ENCODE peak calls at places on chromosomes 7 and 10, in eight cellular contexts. One of them, this sample, is unnamed.

GRCh38 chr10:71232089-71232998 is 20.0 kb downstream of the UNC5B start:
- DNase-seq in esophagus squamous epithelium: no peak
- DNase-seq in lower lobe of right lung: peak; percentile 78
- DNase-seq in fibroblast of the aortic adventitia: peak; percentile 63
- DNase-seq in adrenal gland: peak; percentile 84
- DNase-seq in cardiac muscle cell: peak; percentile 61
- DNase-seq in heart right ventricle: peak; percentile 83
- DNase-seq in heart left ventricle: peak; percentile 86
- DNase-seq in this sample: peak; percentile 67

GRCh38 chr7:123747089-123747488 is 1.7 kb downstream of the WASL start:
- DNase-seq in lower lobe of right lung: no peak
- DNase-seq in heart left ventricle: no peak
- DNase-seq in heart right ventricle: no peak
- DNase-seq in cardiac muscle cell: no peak
- DNase-seq in esophagus squamous epithelium: no peak
- DNase-seq in fibroblast of the aortic adventitia: peak; percentile 8
- DNase-seq in adrenal gland: no peak
- DNase-seq in this sample: no peak

GRCh38 chr10:97914837-97915211 is 65.2 kb downstream of the GOLGA7B start:
- DNase-seq in heart right ventricle: peak; percentile 69
- DNase-seq in cardiac muscle cell: peak; percentile 66
- DNase-seq in heart left ventricle: peak; percentile 74
- DNase-seq in fibroblast of the aortic adventitia: peak; percentile 53
- DNase-seq in adrenal gland: peak; percentile 72
- DNase-seq in esophagus squamous epithelium: no peak
- DNase-seq in lower lobe of right lung: peak; percentile 89
- DNase-seq in this sample: peak; percentile 41

GRCh38 chr7:137670521-137671064 is 176.2 kb downstream of the DGKI start:
- DNase-seq in cardiac muscle cell: no peak
- DNase-seq in fibroblast of the aortic adventitia: peak; percentile 46
- DNase-seq in adrenal gland: no peak
- DNase-seq in heart left ventricle: peak; percentile 25
- DNase-seq in esophagus squamous epithelium: no peak
- DNase-seq in heart right ventricle: no peak
- DNase-seq in lower lobe of right lung: no peak
- DNase-seq in this sample: peak; percentile 80

GRCh38 chr7:3404490-3404889 is 103.4 kb downstream of the SDK1 start:
- DNase-seq in lower lobe of right lung: no peak
- DNase-seq in heart left ventricle: no peak
- DNase-seq in esophagus squamous epithelium: no peak
- DNase-seq in heart right ventricle: no peak
- DNase-seq in fibroblast of the aortic adventitia: peak; percentile 2
- DNase-seq in cardiac muscle cell: no peak
- DNase-seq in adrenal gland: no peak
- DNase-seq in this sample: peak; percentile 0

GRCh38 chr7:105367458-105367857 is 21.3 kb downstream of the SRPK2 start:
- DNase-seq in cardiac muscle cell: no peak
- DNase-seq in adrenal gland: no peak
- DNase-seq in heart left ventricle: no peak
- DNase-seq in fibroblast of the aortic adventitia: no peak
- DNase-seq in heart right ventricle: no peak
- DNase-seq in lower lobe of right lung: no peak
- DNase-seq in esophagus squamous epithelium: no peak
- DNase-seq in this sample: no peak

GRCh38 chr10:63208981-63209380 is 75.9 kb downstream of the NRBF2 start:
- DNase-seq in heart left ventricle: no peak
- DNase-seq in fibroblast of the aortic adventitia: peak; percentile 30
- DNase-seq in lower lobe of right lung: no peak
- DNase-seq in adrenal gland: no peak
- DNase-seq in esophagus squamous epithelium: no peak
- DNase-seq in cardiac muscle cell: no peak
- DNase-seq in heart right ventricle: no peak
- DNase-seq in this sample: peak; percentile 48

GRCh38 chr7:112252141-112252540 is 45.6 kb downstream of the ZNF277 start:
- DNase-seq in fibroblast of the aortic adventitia: no peak
- DNase-seq in adrenal gland: no peak
- DNase-seq in heart left ventricle: no peak
- DNase-seq in cardiac muscle cell: no peak
- DNase-seq in heart right ventricle: no peak
- DNase-seq in lower lobe of right lung: no peak
- DNase-seq in esophagus squamous epithelium: no peak
- DNase-seq in this sample: no peak

GRCh38 chr7:115910541-115911164 is 119.9 kb downstream of the TFEC start:
- DNase-seq in lower lobe of right lung: no peak
- DNase-seq in adrenal gland: no peak
- DNase-seq in fibroblast of the aortic adventitia: peak; percentile 69
- DNase-seq in cardiac muscle cell: peak; percentile 53
- DNase-seq in heart right ventricle: no peak
- DNase-seq in esophagus squamous epithelium: no peak
- DNase-seq in heart left ventricle: no peak
- DNase-seq in this sample: peak; percentile 23

GRCh38 chr7:142311876-142312275 is 54.0 kb upstream of the PRSS58 start:
- DNase-seq in esophagus squamous epithelium: no peak
- DNase-seq in heart left ventricle: no peak
- DNase-seq in cardiac muscle cell: no peak
- DNase-seq in heart right ventricle: no peak
- DNase-seq in adrenal gland: no peak
- DNase-seq in lower lobe of right lung: no peak
- DNase-seq in fibroblast of the aortic adventitia: no peak
- DNase-seq in this sample: no peak

GRCh38 chr7:137994091-137994688 is 7.7 kb downstream of the CREB3L2 start:
- DNase-seq in adrenal gland: no peak
- DNase-seq in heart right ventricle: no peak
- DNase-seq in heart left ventricle: no peak
- DNase-seq in fibroblast of the aortic adventitia: peak; percentile 62
- DNase-seq in cardiac muscle cell: peak; percentile 50
- DNase-seq in esophagus squamous epithelium: no peak
- DNase-seq in lower lobe of right lung: no peak
- DNase-seq in this sample: no peak

GRCh38 chr10:3978174-3978573 is 193.2 kb upstream of the KLF6 start:
- DNase-seq in fibroblast of the aortic adventitia: peak; percentile 29
- DNase-seq in adrenal gland: no peak
- DNase-seq in esophagus squamous epithelium: no peak
- DNase-seq in cardiac muscle cell: no peak
- DNase-seq in heart left ventricle: no peak
- DNase-seq in lower lobe of right lung: no peak
- DNase-seq in heart right ventricle: no peak
- DNase-seq in this sample: peak; percentile 52

GRCh38 chr7:117674617-117675016 is 194.8 kb downstream of the CFTR start:
- DNase-seq in adrenal gland: no peak
- DNase-seq in esophagus squamous epithelium: no peak
- DNase-seq in heart right ventricle: no peak
- DNase-seq in fibroblast of the aortic adventitia: no peak
- DNase-seq in cardiac muscle cell: no peak
- DNase-seq in heart left ventricle: no peak
- DNase-seq in lower lobe of right lung: no peak
- DNase-seq in this sample: no peak

GRCh38 chr7:93719546-93719945 is 145.0 kb upstream of the CALCR start:
- DNase-seq in heart right ventricle: no peak
- DNase-seq in cardiac muscle cell: peak; percentile 82
- DNase-seq in lower lobe of right lung: no peak
- DNase-seq in adrenal gland: no peak
- DNase-seq in esophagus squamous epithelium: no peak
- DNase-seq in fibroblast of the aortic adventitia: peak; percentile 49
- DNase-seq in heart left ventricle: no peak
- DNase-seq in this sample: peak; percentile 25

GRCh38 chr10:69795242-69795934 is 6.3 kb upstream of the COL13A1 start:
- DNase-seq in lower lobe of right lung: no peak
- DNase-seq in heart left ventricle: no peak
- DNase-seq in adrenal gland: no peak
- DNase-seq in heart right ventricle: no peak
- DNase-seq in fibroblast of the aortic adventitia: no peak
- DNase-seq in esophagus squamous epithelium: no peak
- DNase-seq in cardiac muscle cell: no peak
- DNase-seq in this sample: no peak

GRCh38 chr10:11870461-11870780 is 47.3 kb downstream of the PROSER2 start:
- DNase-seq in esophagus squamous epithelium: no peak
- DNase-seq in fibroblast of the aortic adventitia: no peak
- DNase-seq in heart left ventricle: no peak
- DNase-seq in cardiac muscle cell: no peak
- DNase-seq in lower lobe of right lung: no peak
- DNase-seq in heart right ventricle: no peak
- DNase-seq in adrenal gland: no peak
- DNase-seq in this sample: no peak

GRCh38 chr10:116159197-116159596 is 113.8 kb downstream of the GFRA1 start:
- DNase-seq in lower lobe of right lung: no peak
- DNase-seq in adrenal gland: no peak
- DNase-seq in heart left ventricle: no peak
- DNase-seq in fibroblast of the aortic adventitia: no peak
- DNase-seq in esophagus squamous epithelium: no peak
- DNase-seq in heart right ventricle: no peak
- DNase-seq in cardiac muscle cell: no peak
- DNase-seq in this sample: no peak

GRCh38 chr7:65371468-65371867 is 2.2 kb upstream of the ZNF92 start:
- DNase-seq in heart left ventricle: no peak
- DNase-seq in heart right ventricle: no peak
- DNase-seq in fibroblast of the aortic adventitia: peak; percentile 22
- DNase-seq in adrenal gland: peak; percentile 41
- DNase-seq in lower lobe of right lung: no peak
- DNase-seq in esophagus squamous epithelium: no peak
- DNase-seq in cardiac muscle cell: peak; percentile 11
- DNase-seq in this sample: peak; percentile 24

GRCh38 chr7:143052041-143052440 is at the start of gene OR6V1:
- DNase-seq in heart right ventricle: no peak
- DNase-seq in fibroblast of the aortic adventitia: no peak
- DNase-seq in adrenal gland: no peak
- DNase-seq in cardiac muscle cell: no peak
- DNase-seq in lower lobe of right lung: no peak
- DNase-seq in heart left ventricle: no peak
- DNase-seq in esophagus squamous epithelium: no peak
- DNase-seq in this sample: no peak

GRCh38 chr7:107234436-107234835 is 65.6 kb downstream of the HBP1 start:
- DNase-seq in esophagus squamous epithelium: no peak
- DNase-seq in fibroblast of the aortic adventitia: no peak
- DNase-seq in lower lobe of right lung: no peak
- DNase-seq in heart right ventricle: no peak
- DNase-seq in cardiac muscle cell: no peak
- DNase-seq in heart left ventricle: no peak
- DNase-seq in adrenal gland: no peak
- DNase-seq in this sample: no peak

GRCh38 chr10:89684604-89685003 is 16.8 kb upstream of the KIF20B start:
- DNase-seq in lower lobe of right lung: no peak
- DNase-seq in fibroblast of the aortic adventitia: no peak
- DNase-seq in cardiac muscle cell: peak; percentile 60
- DNase-seq in heart right ventricle: no peak
- DNase-seq in adrenal gland: no peak
- DNase-seq in heart left ventricle: no peak
- DNase-seq in esophagus squamous epithelium: no peak
- DNase-seq in this sample: peak; percentile 49

DNA sequence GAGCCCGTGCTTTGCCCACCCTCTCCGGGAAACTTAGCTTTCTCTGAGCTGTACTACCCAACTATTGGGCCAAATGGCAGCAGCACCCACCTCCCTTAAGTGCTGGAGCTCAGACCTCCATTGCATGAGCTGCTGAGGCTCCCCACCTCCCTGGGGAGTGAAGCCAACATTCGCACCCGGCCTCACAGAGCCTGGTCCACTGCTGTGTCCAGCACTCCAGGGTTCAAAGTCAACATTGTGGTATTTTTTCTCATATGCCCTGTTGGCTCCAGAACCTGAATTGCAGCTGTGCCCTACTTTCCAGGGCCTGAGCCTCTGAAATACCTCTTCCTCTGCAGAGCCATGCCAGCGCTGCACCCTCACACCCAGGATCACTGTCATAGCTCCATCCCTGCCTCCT is 29.7 kb downstream of the ITGA8 start:
- DNase-seq in heart left ventricle: no peak
- DNase-seq in fibroblast of the aortic adventitia: no peak
- DNase-seq in adrenal gland: no peak
- DNase-seq in heart right ventricle: no peak
- DNase-seq in cardiac muscle cell: no peak
- DNase-seq in lower lobe of right lung: no peak
- DNase-seq in esophagus squamous epithelium: no peak
- DNase-seq in this sample: no peak
- H3K4me3 ChIP-seq in heart left ventricle: no peak overlapping the region
- H3K4me3 ChIP-seq in fibroblast of the aortic adventitia: no peak overlapping the region
- H3K4me3 ChIP-seq in adrenal gland: no peak overlapping the region
- H3K4me3 ChIP-seq in heart right ventricle: no peak overlapping the region
- H3K4me3 ChIP-seq in cardiac muscle cell: no peak overlapping the region
- H3K4me3 ChIP-seq in lower lobe of right lung: no peak overlapping the region
- H3K4me3 ChIP-seq in esophagus squamous epithelium: no peak overlapping the region
- H3K4me3 ChIP-seq in this sample: no peak overlapping the region

GRCh38 chr7:5302577-5302976 is 19.8 kb downstream of the SLC29A4 start:
- DNase-seq in fibroblast of the aortic adventitia: no peak
- DNase-seq in heart right ventricle: no peak
- DNase-seq in adrenal gland: no peak
- DNase-seq in lower lobe of right lung: no peak
- DNase-seq in cardiac muscle cell: no peak
- DNase-seq in esophagus squamous epithelium: no peak
- DNase-seq in heart left ventricle: no peak
- DNase-seq in this sample: no peak
- TF ChIP-seq CTCF in fibroblast of the aortic adventitia: no peak
- TF ChIP-seq CTCF in heart right ventricle: no peak
- TF ChIP-seq CTCF in adrenal gland: no peak
- TF ChIP-seq CTCF in lower lobe of right lung: no peak
- TF ChIP-seq CTCF in cardiac muscle cell: no peak
- TF ChIP-seq CTCF in esophagus squamous epithelium: no peak
- TF ChIP-seq CTCF in heart left ventricle: no peak
- TF ChIP-seq CTCF in this sample: no peak

GRCh38 chr10:111039522-111039921 is 37.3 kb upstream of the ADRA2A start:
- DNase-seq in heart left ventricle: no peak
- DNase-seq in adrenal gland: no peak
- DNase-seq in esophagus squamous epithelium: no peak
- DNase-seq in heart right ventricle: no peak
- DNase-seq in fibroblast of the aortic adventitia: no peak
- DNase-seq in lower lobe of right lung: no peak
- DNase-seq in cardiac muscle cell: no peak
- DNase-seq in this sample: no peak
- H3K4me3 ChIP-seq in heart left ventricle: no peak overlapping the region
- H3K4me3 ChIP-seq in adrenal gland: no peak overlapping the region
- H3K4me3 ChIP-seq in esophagus squamous epithelium: no peak overlapping the region
- H3K4me3 ChIP-seq in heart right ventricle: no peak overlapping the region
- H3K4me3 ChIP-seq in fibroblast of the aortic adventitia: no peak overlapping the region
- H3K4me3 ChIP-seq in lower lobe of right lung: no peak overlapping the region
- H3K4me3 ChIP-seq in cardiac muscle cell: no peak overlapping the region
- H3K4me3 ChIP-seq in this sample: no peak overlapping the region

DNA sequence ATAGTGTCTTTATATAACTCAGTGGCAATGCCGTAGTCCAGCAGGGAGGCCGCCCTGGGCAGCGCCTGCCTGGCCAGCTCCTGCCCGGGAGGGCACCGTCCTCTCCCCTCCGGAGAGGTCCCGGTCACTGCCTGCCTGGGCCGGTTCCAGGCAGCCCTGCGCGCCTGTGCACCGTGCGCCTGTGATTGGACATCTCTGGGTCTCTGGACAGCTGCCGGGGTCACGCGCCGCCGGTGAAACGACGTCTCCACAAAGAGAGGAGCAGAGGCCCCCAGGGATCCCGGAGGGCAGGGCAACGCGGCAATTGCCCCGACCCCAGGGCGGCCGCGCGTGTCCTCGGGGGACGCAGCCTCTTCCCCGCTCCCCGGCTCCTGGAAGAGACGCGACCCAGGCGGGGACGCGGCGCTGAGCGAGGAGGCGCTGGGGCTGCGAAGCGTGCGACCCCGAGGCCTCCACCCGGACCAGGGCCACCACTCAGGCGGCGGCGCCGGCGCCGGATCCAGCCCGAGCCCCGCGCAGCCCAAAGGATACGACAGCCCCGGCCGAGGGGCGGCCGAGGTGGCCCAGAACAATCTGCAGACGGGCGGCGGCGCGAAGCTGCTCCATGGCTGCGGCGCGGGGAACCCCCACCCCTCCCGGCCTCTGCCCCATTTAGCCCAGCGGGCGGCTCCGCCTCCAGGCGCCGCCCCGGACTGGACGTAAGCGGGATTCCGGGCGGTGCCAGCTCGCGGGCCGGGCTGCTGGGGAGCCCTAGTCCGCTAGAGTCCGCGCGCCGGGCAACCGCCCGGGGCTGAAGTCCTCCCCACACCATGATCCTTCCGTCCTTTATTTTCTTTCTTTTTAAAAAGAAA is at the start of gene PHYH:
- DNase-seq in adrenal gland: peak; percentile 94
- DNase-seq in esophagus squamous epithelium: peak; percentile 25
- DNase-seq in cardiac muscle cell: peak; percentile 92
- DNase-seq in heart right ventricle: peak; percentile 91
- DNase-seq in lower lobe of right lung: peak; percentile 95
- DNase-seq in heart left ventricle: peak; percentile 94
- DNase-seq in fibroblast of the aortic adventitia: peak; percentile 76
- DNase-seq in this sample: peak; percentile 85
- TF ChIP-seq CTCF in adrenal gland: no peak
- TF ChIP-seq CTCF in esophagus squamous epithelium: no peak
- TF ChIP-seq CTCF in cardiac muscle cell: no peak
- TF ChIP-seq CTCF in heart right ventricle: no peak
- TF ChIP-seq CTCF in lower lobe of right lung: no peak
- TF ChIP-seq CTCF in heart left ventricle: no peak
- TF ChIP-seq CTCF in fibroblast of the aortic adventitia: no peak
- TF ChIP-seq CTCF in this sample: no peak